ENCODE peak calls at places on chromosomes 3 and 15, in six cellular contexts. B is fibroblast of lung, A is lower lobe of right lung, E is sigmoid colon, I is uterus, W is A549. R is an unnamed sample.
A peak's percentile ranks its signal among the peaks of the same experiment; 100 is the strongest.

GRCh38 chr15:66830358-66830757 is 128.3 kb downstream of the SMAD6 start:
- DNase-seq in B (peak; percentile 61), E (no peak), I (no peak), A (no peak), W (no peak), R (no peak)

GRCh38 chr15:66535056-66535455 is 29.9 kb downstream of the ZWILCH start:
- DNase-seq in W (no peak), I (no peak), E (no peak), A (no peak), B (no peak), R (no peak)

GRCh38 chr3:157669403-157669802 is 166.2 kb upstream of the VEPH1 start:
- DNase-seq in E (no peak), A (no peak), W (no peak), B (no peak), I (no peak), R (no peak)

GRCh38 chr15:92763459-92763858 is 107.9 kb upstream of the FAM174B start:
- DNase-seq in I (no peak), W (no peak), A (no peak), E (no peak), B (no peak), R (no peak)

GRCh38 chr15:51223771-51224229 is 114.6 kb downstream of the CYP19A1 start:
- DNase-seq in I (no peak), A (no peak), W (no peak), B (peak; percentile 89), E (no peak), R (peak; percentile 63)

GRCh38 chr15:95843241-95843851 is 487.2 kb upstream of the NR2F2 start:
- DNase-seq in B (peak; percentile 89), I (peak; percentile 30), W (no peak), A (no peak), E (no peak), R (no peak)

GRCh38 chr15:99104788-99105515 is at the start of gene SYNM:
- DNase-seq in B (peak; percentile 63), I (peak; percentile 66), E (peak; percentile 94), A (peak; percentile 73), W (peak; percentile 94), R (peak; percentile 77)

GRCh38 chr3:127881586-127881985 is 33.4 kb upstream of the KBTBD12 start:
- DNase-seq in B (no peak), W (no peak), I (no peak), A (no peak), E (no peak), R (no peak)

GRCh38 chr15:82539690-82540054 is 585 bp downstream of the RPS17 start:
- DNase-seq in E (no peak), I (no peak), B (no peak), A (no peak), W (no peak), R (no peak)

GRCh38 chr3:116140100-116140689 is 305.1 kb downstream of the LSAMP start:
- DNase-seq in W (no peak), E (no peak), B (peak; percentile 32), I (no peak), A (no peak), R (no peak)

GRCh38 chr15:25094066-25094465 is 139.3 kb downstream of the SNRPN start:
- DNase-seq in A (no peak), B (no peak), I (no peak), W (no peak), E (no peak), R (no peak)

GRCh38 chr3:72678892-72679291 is 169.4 kb downstream of the SHQ1 start:
- DNase-seq in B (peak; percentile 18), E (no peak), W (no peak), A (no peak), I (no peak), R (no peak)

GRCh38 chr15:48062476-48062875 is 58.3 kb upstream of the SLC24A5 start:
- DNase-seq in B (peak; percentile 68), A (no peak), W (no peak), I (no peak), E (no peak), R (no peak)

GRCh38 chr15:28014623-28015200 is 84.4 kb downstream of the OCA2 start:
- DNase-seq in E (no peak), W (no peak), I (no peak), B (no peak), A (no peak), R (no peak)

GRCh38 chr3:129624347-129625070 is 18.0 kb upstream of the PLXND1 start:
- DNase-seq in E (peak; percentile 74), B (no peak), I (no peak), W (no peak), A (peak; percentile 58), R (no peak)

GRCh38 chr3:14678015-14678503 is 3.1 kb downstream of the C3orf20 start:
- DNase-seq in W (no peak), E (no peak), B (no peak), A (no peak), I (no peak), R (no peak)

GRCh38 chr3:27504749-27505148 is 20.6 kb upstream of the SLC4A7 start:
- DNase-seq in A (no peak), E (no peak), B (peak; percentile 56), I (no peak), W (no peak), R (no peak)

GRCh38 chr3:115321396-115321795 is 174.3 kb upstream of the ZBTB20 start:
- DNase-seq in I (no peak), B (peak; percentile 82), E (no peak), W (no peak), A (no peak), R (no peak)

GRCh38 chr15:22884344-22884743 is 45.9 kb downstream of the NIPA2 start:
- DNase-seq in W (no peak), I (no peak), B (no peak), A (no peak), E (no peak), R (no peak)

GRCh38 chr15:70227122-70227521 is 129.4 kb upstream of the TLE3 start:
- DNase-seq in A (no peak), B (no peak), E (no peak), W (no peak), I (no peak), R (no peak)

GRCh38 chr15:67296188-67296587 is 41.6 kb downstream of the IQCH start:
- DNase-seq in I (no peak), E (no peak), A (no peak), W (no peak), B (no peak), R (no peak)

GRCh38 chr15:40844543-40844981 is 714 bp downstream of the SPINT1 start:
- DNase-seq in E (no peak), B (peak; percentile 16), A (peak; percentile 73), I (no peak), W (no peak), R (no peak)

GRCh38 chr15:40843885-40844542 is at the start of gene SPINT1:
- DNase-seq in A (peak; percentile 77), I (no peak), W (no peak), E (no peak), B (peak; percentile 13), R (no peak)

GRCh38 chr15:40845511-40846284 is 1.9 kb downstream of the SPINT1 start:
- DNase-seq in B (peak; percentile 30), I (no peak), E (no peak), W (no peak), A (peak; percentile 80), R (no peak)

GRCh38 chr15:40843183-40843884 is 514 bp upstream of the SPINT1 start:
- DNase-seq in I (no peak), B (no peak), A (no peak), W (no peak), E (no peak), R (no peak)

GRCh38 chr15:40845036-40845435 is 1.2 kb downstream of the SPINT1 start:
- DNase-seq in W (no peak), I (no peak), B (no peak), E (no peak), A (no peak), R (no peak)
- H3K4me3 ChIP-seq in W (no peak overlapping the region), I (no peak overlapping the region), B (peak overlapping the region; percentile 29), E (peak overlapping the region; percentile 43), A (peak overlapping the region; percentile 71), R (no peak overlapping the region)

GRCh38 chr3:141095546-141095937 is 44.4 kb downstream of the SPSB4 start:
- DNase-seq in I (no peak), A (no peak), B (no peak), E (no peak), W (no peak), R (no peak)

GRCh38 chr3:141093397-141093796 is 42.2 kb downstream of the SPSB4 start:
- DNase-seq in B (peak; percentile 38), I (no peak), A (no peak), E (no peak), W (no peak), R (no peak)

GRCh38 chr3:141094851-141095545 is 43.9 kb downstream of the SPSB4 start:
- DNase-seq in B (peak; percentile 73), A (no peak), W (no peak), I (peak; percentile 63), E (peak; percentile 90), R (peak; percentile 87)

GRCh38 chr3:141092663-141093062 is 41.5 kb downstream of the SPSB4 start:
- DNase-seq in E (no peak), A (no peak), B (no peak), W (no peak), I (no peak), R (no peak)

GRCh38 chr3:141093971-141094401 is 42.8 kb downstream of the SPSB4 start:
- DNase-seq in E (peak; percentile 85), B (peak; percentile 58), A (no peak), I (no peak), W (no peak), R (no peak)
- H3K27ac ChIP-seq in E (peak overlapping the region; percentile 69), B (no peak overlapping the region), A (no peak overlapping the region), I (no peak overlapping the region), W (no peak overlapping the region), R (peak overlapping the region; percentile 58)

GRCh38 chr3:12960497-12960896 is 112.7 kb downstream of the IQSEC1 start:
- DNase-seq in A (no peak), I (no peak), E (no peak), B (no peak), W (no peak), R (no peak)
- H3K4me1 ChIP-seq in A (peaks cover 85% of the 10 kb centered on the region), I (no peaks in the 10 kb centered on the region), E (peaks cover 95% of the 10 kb centered on the region), B (peaks cover 6% of the 10 kb centered on the region), W (peaks cover 15% of the 10 kb centered on the region), R (peaks cover 2% of the 10 kb centered on the region)

GRCh38 chr3:141384575-141384974 is 16.3 kb downstream of the ZBTB38 start:
- DNase-seq in W (no peak), B (no peak), E (no peak), I (no peak), A (no peak), R (no peak)

GRCh38 chr3:141385386-141386079 is 17.2 kb downstream of the ZBTB38 start:
- DNase-seq in B (no peak), I (no peak), A (no peak), W (no peak), E (no peak), R (no peak)

GRCh38 chr3:141387446-141388030 is 19.2 kb downstream of the ZBTB38 start:
- DNase-seq in A (no peak), E (no peak), W (no peak), B (no peak), I (no peak), R (no peak)

GRCh38 chr3:141386080-141386594 is 17.8 kb downstream of the ZBTB38 start:
- DNase-seq in I (no peak), A (no peak), E (no peak), B (no peak), W (no peak), R (no peak)

DNA sequence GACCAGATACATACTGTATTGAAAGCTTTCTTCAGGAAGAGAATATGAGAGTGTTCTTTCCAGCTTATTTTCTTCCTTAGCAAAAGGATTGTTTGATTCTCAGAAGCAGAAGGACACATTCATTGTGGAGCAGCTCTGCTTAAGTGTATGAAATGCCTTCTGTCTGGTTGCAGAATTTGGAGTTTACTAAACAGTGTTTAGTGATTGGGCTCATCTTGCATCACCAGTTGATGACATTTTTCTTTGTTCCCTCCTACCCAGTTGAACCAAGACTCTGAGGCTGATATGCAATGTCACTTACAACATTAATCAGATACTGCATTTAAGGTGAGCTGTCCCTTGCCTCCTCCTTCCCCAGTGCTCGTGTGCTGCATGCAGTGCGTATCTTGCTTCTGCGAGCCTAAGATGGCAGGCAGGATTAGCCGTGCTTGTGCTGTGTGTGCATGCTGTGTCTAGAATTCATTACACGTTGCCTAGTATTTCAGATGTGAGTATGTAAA is 18.4 kb downstream of the ZBTB38 start:
- DNase-seq in I (no peak), W (no peak), E (no peak), A (no peak), B (no peak), R (no peak)
- H3K4me3 ChIP-seq in I (no peak overlapping the region), W (no peak overlapping the region), E (peak overlapping the region; percentile 24), A (peak overlapping the region; percentile 35), B (peak overlapping the region; percentile 98), R (no peak overlapping the region)